ENCODE peak calls at places on chromosomes 1 and 21, in nine cellular contexts. P, K, W, F, J, I, S, G and Z are unnamed samples.

GRCh38 chr1:177185209-177185608 is 14.5 kb downstream of the BRINP2 start:
- DNase-seq in W (no peak), G (peak; percentile 25), P (no peak), J (no peak), F (no peak), K (no peak), S (peak; percentile 25), I (no peak), Z (no peak)

GRCh38 chr21:31213787-31214186 is 130.3 kb downstream of the TIAM1 start:
- DNase-seq in K (no peak), I (no peak), P (no peak), F (no peak), J (no peak), G (no peak), W (no peak), S (no peak), Z (no peak)

GRCh38 chr1:30332100-30333094 is 391.0 kb downstream of the MATN1 start:
- DNase-seq in F (peak; percentile 24), J (no peak), W (no peak), P (no peak), I (no peak), G (no peak), K (no peak), S (no peak), Z (no peak)

GRCh38 chr1:231628207-231628876 is 1.8 kb downstream of the DISC1 start:
- DNase-seq in P (no peak), G (no peak), J (no peak), I (no peak), W (no peak), K (no peak), S (peak; percentile 16), F (no peak), Z (peak; percentile 26)

GRCh38 chr21:42156690-42157605 is 62.0 kb upstream of the ABCG1 start:
- DNase-seq in P (peak; percentile 99), S (peak; percentile 13), W (no peak), F (no peak), K (no peak), G (peak; percentile 24), J (no peak), I (no peak), Z (no peak)

GRCh38 chr1:160125761-160126160 is 10.2 kb downstream of the ATP1A2 start:
- DNase-seq in I (peak; percentile 86), K (no peak), J (peak; percentile 78), W (no peak), F (no peak), S (peak; percentile 17), P (no peak), G (peak; percentile 26), Z (no peak)

GRCh38 chr1:44084998-44085675 is 33.5 kb upstream of the KLF17 start:
- DNase-seq in J (peak; percentile 33), F (no peak), K (no peak), I (peak; percentile 75), P (no peak), G (peak; percentile 87), S (peak; percentile 77), W (peak; percentile 61), Z (no peak)

GRCh38 chr1:101592861-101593260 is 356.0 kb downstream of the S1PR1 start:
- DNase-seq in F (no peak), I (no peak), W (no peak), P (no peak), K (no peak), G (no peak), J (no peak), S (peak; percentile 20), Z (no peak)

GRCh38 chr21:15669247-15669646 is 60.5 kb upstream of the USP25 start:
- DNase-seq in K (no peak), F (no peak), P (no peak), I (no peak), W (no peak), G (peak; percentile 21), S (peak; percentile 82), J (no peak), Z (no peak)

GRCh38 chr1:15180189-15180588 is 26.6 kb downstream of the TMEM51 start:
- DNase-seq in G (no peak), K (no peak), F (no peak), I (no peak), S (no peak), P (peak; percentile 91), W (no peak), J (no peak), Z (no peak)

GRCh38 chr1:169711469-169712308 is at the start of gene SELL:
- DNase-seq in K (peak; percentile 48), I (peak; percentile 72), F (peak; percentile 71), W (peak; percentile 18), J (peak; percentile 41), P (peak; percentile 72), G (peak; percentile 88), S (peak; percentile 80), Z (peak; percentile 75)

GRCh38 chr1:53595906-53596305 is 136.7 kb downstream of the DMRTB1 start:
- DNase-seq in G (no peak), P (no peak), K (no peak), J (no peak), I (no peak), F (no peak), W (no peak), S (no peak), Z (no peak)

GRCh38 chr1:226549094-226549936 is 751 bp downstream of the STUM start:
- DNase-seq in G (no peak), F (no peak), P (no peak), K (no peak), I (no peak), S (no peak), W (no peak), J (no peak), Z (no peak)

GRCh38 chr1:114152211-114153050 is 1.2 kb downstream of the SYT6 start:
- DNase-seq in J (no peak), I (no peak), P (no peak), W (no peak), G (peak; percentile 46), S (peak; percentile 18), F (peak; percentile 40), K (peak; percentile 32), Z (no peak)

GRCh38 chr1:17588048-17588781 is 48.7 kb downstream of the ARHGEF10L start:
- DNase-seq in F (no peak), K (peak; percentile 74), S (no peak), G (peak; percentile 64), W (peak; percentile 63), J (peak; percentile 56), P (no peak), I (peak; percentile 51), Z (no peak)